ENCODE peak calls at places on chromosomes 12 and 14, in four cellular contexts. One of them, this sample, is unnamed.

GRCh38 chr14:54976316-54976715 is 50.6 kb downstream of the WDHD1 start:
- DNase-seq in HepG2: no peak
- DNase-seq in NCI-H1436: no peak
- DNase-seq in NCI-H1694: no peak
- DNase-seq in this sample: no peak

GRCh38 chr14:91339606-91340369 is 77.8 kb downstream of the CCDC88C start:
- DNase-seq in HepG2: no peak
- DNase-seq in NCI-H1436: no peak
- DNase-seq in NCI-H1694: no peak
- DNase-seq in this sample: no peak

GRCh38 chr14:54893151-54893760 is 9.4 kb downstream of the GCH1 start:
- DNase-seq in HepG2: peak; percentile 50
- DNase-seq in NCI-H1436: peak; percentile 34
- DNase-seq in NCI-H1694: peak; percentile 59
- DNase-seq in this sample: peak; percentile 25

GRCh38 chr14:65790185-65790815 is 377.8 kb downstream of the FUT8 start:
- DNase-seq in HepG2: no peak
- DNase-seq in NCI-H1436: no peak
- DNase-seq in NCI-H1694: peak; percentile 83
- DNase-seq in this sample: no peak

GRCh38 chr14:37253905-37254304 is 56.2 kb downstream of the MIPOL1 start:
- DNase-seq in HepG2: no peak
- DNase-seq in NCI-H1436: no peak
- DNase-seq in NCI-H1694: no peak
- DNase-seq in this sample: peak; percentile 7

GRCh38 chr12:44571031-44571550 is 305.0 kb downstream of the NELL2 start:
- DNase-seq in HepG2: no peak
- DNase-seq in NCI-H1436: no peak
- DNase-seq in NCI-H1694: no peak
- DNase-seq in this sample: no peak

GRCh38 chr14:104935026-104935650 is 10.5 kb downstream of the PLD4 start:
- DNase-seq in HepG2: no peak
- DNase-seq in NCI-H1436: no peak
- DNase-seq in NCI-H1694: peak; percentile 34
- DNase-seq in this sample: no peak

GRCh38 chr14:104396682-104397470 is 182.7 kb upstream of the C14orf180 start:
- DNase-seq in HepG2: no peak
- DNase-seq in NCI-H1436: no peak
- DNase-seq in NCI-H1694: no peak
- DNase-seq in this sample: no peak

GRCh38 chr12:46401703-46402102 is 29.1 kb upstream of the SLC38A2 start:
- DNase-seq in HepG2: no peak
- DNase-seq in NCI-H1436: no peak
- DNase-seq in NCI-H1694: peak; percentile 3
- DNase-seq in this sample: no peak

GRCh38 chr12:117599849-117600248 is 238.4 kb upstream of the NOS1 start:
- DNase-seq in HepG2: peak; percentile 46
- DNase-seq in NCI-H1436: no peak
- DNase-seq in NCI-H1694: no peak
- DNase-seq in this sample: no peak

This sample was measured in NCI-H2227 treated with DMSO at 0.1 percent for 48 hours.